ENCODE peak calls at places on chromosomes 16 and 17, in seven cellular contexts. One of them, this sample, is unnamed.

GRCh38 chr16:15948532-15949209 is 745 bp upstream of the ABCC1 start:
- DNase-seq in kidney tubule cell: peak
- DNase-seq in uterus: no peak
- DNase-seq in endothelial cell: no peak
- DNase-seq in GOT3: no peak
- DNase-seq in activated gamma-delta T cell treated with Interleukin-2 at 50 U/mL for 16 hours: no peak
- DNase-seq in AG08396: no peak
- DNase-seq in this sample: peak

GRCh38 chr16:67537636-67538591 is 9.3 kb downstream of the RIPOR1 start:
- DNase-seq in endothelial cell: peak
- DNase-seq in AG08396: peak
- DNase-seq in activated gamma-delta T cell treated with Interleukin-2 at 50 U/mL for 16 hours: peak
- DNase-seq in uterus: peak
- DNase-seq in kidney tubule cell: peak
- DNase-seq in GOT3: no peak
- DNase-seq in this sample: no peak

GRCh38 chr17:3685174-3685812 is 10.7 kb downstream of the P2RX5 start:
- DNase-seq in GOT3: no peak
- DNase-seq in uterus: no peak
- DNase-seq in endothelial cell: no peak
- DNase-seq in AG08396: no peak
- DNase-seq in activated gamma-delta T cell treated with Interleukin-2 at 50 U/mL for 16 hours: no peak
- DNase-seq in kidney tubule cell: no peak
- DNase-seq in this sample: no peak

GRCh38 chr16:719815-720506 is 985 bp upstream of the ANTKMT start:
- DNase-seq in activated gamma-delta T cell treated with Interleukin-2 at 50 U/mL for 16 hours: no peak
- DNase-seq in uterus: no peak
- DNase-seq in GOT3: no peak
- DNase-seq in AG08396: no peak
- DNase-seq in endothelial cell: no peak
- DNase-seq in kidney tubule cell: peak
- DNase-seq in this sample: peak

GRCh38 chr17:49021768-49022103 is 24.6 kb downstream of the IGF2BP1 start:
- DNase-seq in AG08396: no peak
- DNase-seq in activated gamma-delta T cell treated with Interleukin-2 at 50 U/mL for 16 hours: no peak
- DNase-seq in kidney tubule cell: no peak
- DNase-seq in GOT3: no peak
- DNase-seq in endothelial cell: no peak
- DNase-seq in uterus: no peak
- DNase-seq in this sample: no peak

GRCh38 chr17:76683921-76684745 is 26.6 kb downstream of the MXRA7 start:
- DNase-seq in endothelial cell: no peak
- DNase-seq in kidney tubule cell: no peak
- DNase-seq in AG08396: no peak
- DNase-seq in activated gamma-delta T cell treated with Interleukin-2 at 50 U/mL for 16 hours: no peak
- DNase-seq in GOT3: no peak
- DNase-seq in uterus: no peak
- DNase-seq in this sample: no peak

GRCh38 chr17:144936-145670 is 7.7 kb downstream of the SCGB1C2 start:
- DNase-seq in kidney tubule cell: no peak
- DNase-seq in GOT3: no peak
- DNase-seq in activated gamma-delta T cell treated with Interleukin-2 at 50 U/mL for 16 hours: no peak
- DNase-seq in uterus: peak
- DNase-seq in AG08396: no peak
- DNase-seq in endothelial cell: peak
- DNase-seq in this sample: no peak

GRCh38 chr17:64520359-64520758 is 13.6 kb downstream of the CEP95 start:
- DNase-seq in activated gamma-delta T cell treated with Interleukin-2 at 50 U/mL for 16 hours: no peak
- DNase-seq in uterus: no peak
- DNase-seq in AG08396: no peak
- DNase-seq in endothelial cell: no peak
- DNase-seq in kidney tubule cell: no peak
- DNase-seq in GOT3: no peak
- DNase-seq in this sample: no peak

GRCh38 chr17:3038941-3039340 is 24.5 kb downstream of the OR1D5 start:
- DNase-seq in endothelial cell: no peak
- DNase-seq in kidney tubule cell: peak
- DNase-seq in uterus: no peak
- DNase-seq in AG08396: no peak
- DNase-seq in activated gamma-delta T cell treated with Interleukin-2 at 50 U/mL for 16 hours: no peak
- DNase-seq in GOT3: no peak
- DNase-seq in this sample: peak

GRCh38 chr17:80992948-80993624 is 1.4 kb downstream of the CHMP6 start:
- DNase-seq in GOT3: no peak
- DNase-seq in AG08396: no peak
- DNase-seq in uterus: no peak
- DNase-seq in kidney tubule cell: no peak
- DNase-seq in activated gamma-delta T cell treated with Interleukin-2 at 50 U/mL for 16 hours: no peak
- DNase-seq in endothelial cell: no peak
- DNase-seq in this sample: no peak

GRCh38 chr16:23318639-23319038 is 16.5 kb downstream of the SCNN1B start:
- DNase-seq in kidney tubule cell: no peak
- DNase-seq in GOT3: no peak
- DNase-seq in AG08396: no peak
- DNase-seq in uterus: no peak
- DNase-seq in activated gamma-delta T cell treated with Interleukin-2 at 50 U/mL for 16 hours: no peak
- DNase-seq in endothelial cell: no peak
- DNase-seq in this sample: no peak

GRCh38 chr16:85615852-85616607 is 2.9 kb downstream of the GSE1 start:
- DNase-seq in kidney tubule cell: peak
- DNase-seq in activated gamma-delta T cell treated with Interleukin-2 at 50 U/mL for 16 hours: peak
- DNase-seq in GOT3: no peak
- DNase-seq in uterus: peak
- DNase-seq in endothelial cell: peak
- DNase-seq in AG08396: peak
- DNase-seq in this sample: peak

GRCh38 chr16:22189473-22190168 is 16.5 kb upstream of the EEF2K start:
- DNase-seq in uterus: peak
- DNase-seq in endothelial cell: peak
- DNase-seq in GOT3: no peak
- DNase-seq in activated gamma-delta T cell treated with Interleukin-2 at 50 U/mL for 16 hours: peak
- DNase-seq in AG08396: no peak
- DNase-seq in kidney tubule cell: peak
- DNase-seq in this sample: no peak

GRCh38 chr17:71068351-71068750 is 899.0 kb downstream of the KCNJ2 start:
- DNase-seq in kidney tubule cell: no peak
- DNase-seq in endothelial cell: no peak
- DNase-seq in activated gamma-delta T cell treated with Interleukin-2 at 50 U/mL for 16 hours: no peak
- DNase-seq in GOT3: no peak
- DNase-seq in AG08396: no peak
- DNase-seq in uterus: no peak
- DNase-seq in this sample: no peak

GRCh38 chr17:78396436-78397335 is 18.2 kb downstream of the PGS1 start:
- DNase-seq in AG08396: no peak
- DNase-seq in GOT3: no peak
- DNase-seq in endothelial cell: no peak
- DNase-seq in uterus: no peak
- DNase-seq in kidney tubule cell: no peak
- DNase-seq in activated gamma-delta T cell treated with Interleukin-2 at 50 U/mL for 16 hours: no peak
- DNase-seq in this sample: no peak

GRCh38 chr16:58487566-58488351 is 12.2 kb upstream of the NDRG4 start:
- DNase-seq in AG08396: peak
- DNase-seq in GOT3: peak
- DNase-seq in endothelial cell: peak
- DNase-seq in activated gamma-delta T cell treated with Interleukin-2 at 50 U/mL for 16 hours: peak
- DNase-seq in uterus: peak
- DNase-seq in kidney tubule cell: peak
- DNase-seq in this sample: peak

GRCh38 chr16:11852092-11852809 is 909 bp upstream of the RSL1D1 start:
- DNase-seq in uterus: no peak
- DNase-seq in activated gamma-delta T cell treated with Interleukin-2 at 50 U/mL for 16 hours: no peak
- DNase-seq in kidney tubule cell: peak
- DNase-seq in endothelial cell: no peak
- DNase-seq in AG08396: no peak
- DNase-seq in GOT3: no peak
- DNase-seq in this sample: peak

GRCh38 chr16:52993179-52993578 is 59.5 kb downstream of the CHD9NB start:
- DNase-seq in kidney tubule cell: no peak
- DNase-seq in endothelial cell: no peak
- DNase-seq in AG08396: no peak
- DNase-seq in activated gamma-delta T cell treated with Interleukin-2 at 50 U/mL for 16 hours: no peak
- DNase-seq in uterus: no peak
- DNase-seq in GOT3: no peak
- DNase-seq in this sample: no peak

GRCh38 chr16:50607051-50607431 is 58.8 kb downstream of the NKD1 start:
- DNase-seq in AG08396: no peak
- DNase-seq in endothelial cell: no peak
- DNase-seq in uterus: no peak
- DNase-seq in activated gamma-delta T cell treated with Interleukin-2 at 50 U/mL for 16 hours: no peak
- DNase-seq in GOT3: no peak
- DNase-seq in kidney tubule cell: no peak
- DNase-seq in this sample: no peak

GRCh38 chr17:51860934-51861561 is 297.5 kb downstream of the CA10 start:
- DNase-seq in endothelial cell: peak
- DNase-seq in activated gamma-delta T cell treated with Interleukin-2 at 50 U/mL for 16 hours: no peak
- DNase-seq in GOT3: no peak
- DNase-seq in uterus: no peak
- DNase-seq in kidney tubule cell: peak
- DNase-seq in AG08396: no peak
- DNase-seq in this sample: no peak

GRCh38 chr17:34567665-34568064 is 11.7 kb upstream of the TMEM132E start:
- DNase-seq in activated gamma-delta T cell treated with Interleukin-2 at 50 U/mL for 16 hours: no peak
- DNase-seq in kidney tubule cell: peak
- DNase-seq in AG08396: no peak
- DNase-seq in GOT3: no peak
- DNase-seq in uterus: no peak
- DNase-seq in endothelial cell: no peak
- DNase-seq in this sample: no peak

GRCh38 chr17:10198509-10199249 is at the start of gene GAS7:
- DNase-seq in endothelial cell: peak
- DNase-seq in activated gamma-delta T cell treated with Interleukin-2 at 50 U/mL for 16 hours: peak
- DNase-seq in kidney tubule cell: no peak
- DNase-seq in AG08396: peak
- DNase-seq in uterus: peak
- DNase-seq in GOT3: no peak
- DNase-seq in this sample: no peak

GRCh38 chr17:35738519-35739133 is 7.2 kb downstream of the RASL10B start:
- DNase-seq in uterus: no peak
- DNase-seq in kidney tubule cell: no peak
- DNase-seq in AG08396: no peak
- DNase-seq in GOT3: no peak
- DNase-seq in activated gamma-delta T cell treated with Interleukin-2 at 50 U/mL for 16 hours: no peak
- DNase-seq in endothelial cell: no peak
- DNase-seq in this sample: no peak

GRCh38 chr17:21297597-21297996 is 13.1 kb downstream of the MAP2K3 start:
- DNase-seq in GOT3: no peak
- DNase-seq in AG08396: no peak
- DNase-seq in activated gamma-delta T cell treated with Interleukin-2 at 50 U/mL for 16 hours: no peak
- DNase-seq in endothelial cell: no peak
- DNase-seq in kidney tubule cell: no peak
- DNase-seq in uterus: no peak
- DNase-seq in this sample: no peak

GRCh38 chr16:23134274-23134673 is 15.0 kb downstream of the USP31 start:
- DNase-seq in endothelial cell: no peak
- DNase-seq in activated gamma-delta T cell treated with Interleukin-2 at 50 U/mL for 16 hours: no peak
- DNase-seq in uterus: peak
- DNase-seq in kidney tubule cell: no peak
- DNase-seq in GOT3: no peak
- DNase-seq in AG08396: no peak
- DNase-seq in this sample: no peak

GRCh38 chr17:49976828-49977202 is 7.8 kb downstream of the DLX4 start:
- DNase-seq in AG08396: no peak
- DNase-seq in uterus: no peak
- DNase-seq in kidney tubule cell: no peak
- DNase-seq in activated gamma-delta T cell treated with Interleukin-2 at 50 U/mL for 16 hours: no peak
- DNase-seq in endothelial cell: no peak
- DNase-seq in GOT3: no peak
- DNase-seq in this sample: no peak

GRCh38 chr16:50121721-50122445 is 31.2 kb upstream of the TENT4B start:
- DNase-seq in endothelial cell: no peak
- DNase-seq in uterus: no peak
- DNase-seq in GOT3: no peak
- DNase-seq in AG08396: no peak
- DNase-seq in activated gamma-delta T cell treated with Interleukin-2 at 50 U/mL for 16 hours: peak
- DNase-seq in kidney tubule cell: no peak
- DNase-seq in this sample: no peak

GRCh38 chr17:81039854-81040758 is 5.2 kb downstream of the BAIAP2 start:
- DNase-seq in AG08396: peak
- DNase-seq in GOT3: no peak
- DNase-seq in activated gamma-delta T cell treated with Interleukin-2 at 50 U/mL for 16 hours: no peak
- DNase-seq in endothelial cell: no peak
- DNase-seq in kidney tubule cell: peak
- DNase-seq in uterus: peak
- DNase-seq in this sample: peak

GRCh38 chr17:22128723-22129122 is 436.4 kb downstream of the KCNJ18 start:
- DNase-seq in AG08396: no peak
- DNase-seq in uterus: no peak
- DNase-seq in endothelial cell: no peak
- DNase-seq in GOT3: no peak
- DNase-seq in activated gamma-delta T cell treated with Interleukin-2 at 50 U/mL for 16 hours: no peak
- DNase-seq in kidney tubule cell: no peak
- DNase-seq in this sample: no peak

GRCh38 chr16:71259086-71259485 is 28.6 kb upstream of the HYDIN start:
- DNase-seq in GOT3: no peak
- DNase-seq in endothelial cell: no peak
- DNase-seq in AG08396: no peak
- DNase-seq in kidney tubule cell: no peak
- DNase-seq in activated gamma-delta T cell treated with Interleukin-2 at 50 U/mL for 16 hours: no peak
- DNase-seq in uterus: no peak
- DNase-seq in this sample: no peak

GRCh38 chr16:25988882-25989281 is 297.1 kb downstream of the HS3ST4 start:
- DNase-seq in kidney tubule cell: no peak
- DNase-seq in GOT3: no peak
- DNase-seq in uterus: no peak
- DNase-seq in activated gamma-delta T cell treated with Interleukin-2 at 50 U/mL for 16 hours: no peak
- DNase-seq in endothelial cell: no peak
- DNase-seq in AG08396: no peak
- DNase-seq in this sample: no peak

GRCh38 chr16:84983308-84983707 is 28.0 kb downstream of the ZDHHC7 start:
- DNase-seq in AG08396: no peak
- DNase-seq in activated gamma-delta T cell treated with Interleukin-2 at 50 U/mL for 16 hours: no peak
- DNase-seq in uterus: no peak
- DNase-seq in kidney tubule cell: no peak
- DNase-seq in endothelial cell: no peak
- DNase-seq in GOT3: no peak
- DNase-seq in this sample: no peak

GRCh38 chr16:68459457-68459856 is 11.1 kb upstream of the SMPD3 start:
- DNase-seq in endothelial cell: no peak
- DNase-seq in AG08396: no peak
- DNase-seq in uterus: no peak
- DNase-seq in kidney tubule cell: no peak
- DNase-seq in activated gamma-delta T cell treated with Interleukin-2 at 50 U/mL for 16 hours: no peak
- DNase-seq in GOT3: no peak
- DNase-seq in this sample: no peak

GRCh38 chr17:40909755-40910154 is 24.7 kb upstream of the KRT20 start:
- DNase-seq in AG08396: peak
- DNase-seq in GOT3: no peak
- DNase-seq in kidney tubule cell: no peak
- DNase-seq in uterus: peak
- DNase-seq in endothelial cell: no peak
- DNase-seq in activated gamma-delta T cell treated with Interleukin-2 at 50 U/mL for 16 hours: no peak
- DNase-seq in this sample: no peak

GRCh38 chr16:84839054-84839453 is 19.3 kb downstream of the CRISPLD2 start:
- DNase-seq in uterus: no peak
- DNase-seq in AG08396: no peak
- DNase-seq in kidney tubule cell: peak
- DNase-seq in GOT3: no peak
- DNase-seq in endothelial cell: no peak
- DNase-seq in activated gamma-delta T cell treated with Interleukin-2 at 50 U/mL for 16 hours: no peak
- DNase-seq in this sample: peak

GRCh38 chr16:27745348-27745747 is 195.4 kb downstream of the KATNIP start:
- DNase-seq in activated gamma-delta T cell treated with Interleukin-2 at 50 U/mL for 16 hours: no peak
- DNase-seq in kidney tubule cell: peak
- DNase-seq in uterus: no peak
- DNase-seq in AG08396: no peak
- DNase-seq in endothelial cell: no peak
- DNase-seq in GOT3: no peak
- DNase-seq in this sample: no peak

GRCh38 chr17:65698381-65699061 is 137.1 kb upstream of the AXIN2 start:
- DNase-seq in endothelial cell: peak
- DNase-seq in AG08396: no peak
- DNase-seq in GOT3: no peak
- DNase-seq in uterus: no peak
- DNase-seq in activated gamma-delta T cell treated with Interleukin-2 at 50 U/mL for 16 hours: no peak
- DNase-seq in kidney tubule cell: peak
- DNase-seq in this sample: peak

GRCh38 chr16:47045023-47045422 is 71.5 kb upstream of the DNAJA2 start:
- DNase-seq in uterus: no peak
- DNase-seq in kidney tubule cell: peak
- DNase-seq in GOT3: no peak
- DNase-seq in activated gamma-delta T cell treated with Interleukin-2 at 50 U/mL for 16 hours: no peak
- DNase-seq in endothelial cell: no peak
- DNase-seq in AG08396: no peak
- DNase-seq in this sample: peak

This sample was measured in Caki2.